ENCODE peak calls at places on chromosomes 4 and X, in ten cellular contexts. F, O, N, M, E, Z, G, W, H and V are unnamed samples.

GRCh38 chrX:151878574-151878973 is 34.1 kb upstream of the MAGEA4 start:
- DNase-seq in F (no peak), O (no peak), N (no peak), M (no peak), E (no peak), Z (no peak), G (no peak), W (no peak), H (no peak), V (no peak)

GRCh38 chr4:48970471-48970921 is 15.6 kb upstream of the CWH43 start:
- DNase-seq in F (no peak), O (no peak), N (peak; percentile 84), M (peak; percentile 37), E (no peak), Z (no peak), G (no peak), W (no peak), H (no peak), V (no peak)

GRCh38 chr4:186264660-186265059 is 1.3 kb upstream of the F11 start:
- DNase-seq in F (no peak), O (no peak), N (no peak), M (no peak), E (no peak), Z (no peak), G (no peak), W (no peak), H (no peak), V (no peak)

GRCh38 chr4:44671636-44672035 is 6.6 kb upstream of the GUF1 start:
- DNase-seq in F (no peak), O (no peak), N (no peak), M (no peak), E (no peak), Z (no peak), G (no peak), W (no peak), H (no peak), V (no peak)

GRCh38 chr4:60913026-60913425 is 287.1 kb upstream of the ADGRL3 start:
- DNase-seq in F (no peak), O (no peak), N (no peak), M (no peak), E (no peak), Z (no peak), G (no peak), W (no peak), H (no peak), V (no peak)

GRCh38 chrX:101619336-101619735 is 1.5 kb upstream of the ARMCX6 start:
- DNase-seq in F (no peak), O (no peak), N (peak; percentile 22), M (no peak), E (no peak), Z (no peak), G (no peak), W (no peak), H (peak; percentile 23), V (no peak)

GRCh38 chrX:362351-362750 is 24.4 kb downstream of the PPP2R3B start:
- DNase-seq in F (no peak), O (no peak), N (no peak), M (no peak), E (no peak), Z (no peak), G (no peak), W (no peak), H (no peak), V (no peak)

GRCh38 chrX:66042307-66043077 is 2.6 kb upstream of the VSIG4 start:
- DNase-seq in F (no peak), O (no peak), N (no peak), M (no peak), E (no peak), Z (no peak), G (no peak), W (no peak), H (no peak), V (no peak)

GRCh38 chr4:112099701-112100289 is 45.5 kb upstream of the FAM241A start:
- DNase-seq in F (no peak), O (no peak), N (peak; percentile 73), M (peak; percentile 61), E (no peak), Z (no peak), G (no peak), W (no peak), H (no peak), V (no peak)

GRCh38 chr4:143085224-143085623 is 99.5 kb upstream of the USP38 start:
- DNase-seq in F (no peak), O (no peak), N (peak; percentile 8), M (no peak), E (no peak), Z (no peak), G (no peak), W (no peak), H (no peak), V (no peak)

GRCh38 chrX:2485789-2486345 is 14.9 kb downstream of the DHRSX start:
- DNase-seq in F (no peak), O (no peak), N (no peak), M (no peak), E (no peak), Z (no peak), G (no peak), W (no peak), H (no peak), V (no peak)
- H3K4me3 ChIP-seq in F (no peak overlapping the region), O (no peak overlapping the region), N (no peak overlapping the region), M (no peak overlapping the region), E (no peak overlapping the region), Z (no peak overlapping the region), G (peak overlapping the region; percentile 37), W (no peak overlapping the region), H (no peak overlapping the region), V (no peak overlapping the region)

DNA sequence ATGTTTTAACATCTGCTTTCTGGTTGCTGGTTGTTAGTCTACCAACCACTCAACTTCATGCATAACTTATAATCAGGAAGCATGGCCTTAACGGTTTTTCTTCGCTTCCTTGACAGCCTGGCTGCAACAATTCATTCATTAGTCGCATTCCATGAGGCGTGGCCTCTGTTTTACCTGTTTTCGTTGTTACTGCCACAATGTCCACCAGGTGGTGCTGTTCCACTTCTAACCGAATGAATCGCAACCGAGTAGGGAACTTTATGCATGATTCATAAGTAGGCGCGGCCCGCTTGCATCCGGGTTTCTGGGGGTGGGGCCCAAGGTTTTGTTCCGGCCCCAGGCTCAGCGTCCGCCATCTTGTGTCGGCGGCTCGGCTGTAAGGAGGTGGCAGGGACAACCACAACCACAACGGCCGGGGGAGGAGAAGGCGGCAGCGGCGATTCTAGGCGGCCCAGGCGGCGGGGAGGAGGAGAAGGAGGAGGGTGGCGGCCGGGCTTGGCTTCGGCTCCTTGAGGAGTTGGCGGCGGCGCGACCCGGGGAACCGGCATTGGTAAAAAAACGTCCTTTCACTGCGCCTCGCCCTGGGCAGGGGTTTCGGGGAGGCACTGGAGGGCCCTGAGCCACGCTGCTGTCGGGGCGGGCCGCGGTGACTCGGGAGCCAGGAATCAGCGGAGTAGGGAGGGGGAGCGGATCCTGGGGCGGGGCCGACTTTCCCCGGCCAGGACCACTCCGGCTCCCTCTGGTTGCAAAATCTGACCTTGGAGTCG is at the start of gene UBA1:
- DNase-seq in F (peak; percentile 98), O (peak; percentile 98), N (peak; percentile 95), M (peak; percentile 87), E (peak; percentile 98), Z (peak; percentile 98), G (peak; percentile 97), W (peak; percentile 97), H (peak; percentile 97), V (peak; percentile 92)
- TF ChIP-seq POLR2A in F (peak; percentile 82), O (peak; percentile 75), N (peak; percentile 94), M (peak; percentile 62), E (no peak), Z (peak; percentile 89), G (peak; percentile 45), W (peak; percentile 62), H (no peak), V (peak; percentile 76)

GRCh38 chr4:32192363-32192762 is 1472.2 kb downstream of the PCDH7 start:
- DNase-seq in F (no peak), O (no peak), N (no peak), M (no peak), E (no peak), Z (no peak), G (no peak), W (no peak), H (no peak), V (no peak)

GRCh38 chr4:32192991-32193390 is 1472.8 kb downstream of the PCDH7 start:
- DNase-seq in F (no peak), O (no peak), N (no peak), M (no peak), E (no peak), Z (no peak), G (no peak), W (no peak), H (no peak), V (no peak)

GRCh38 chr4:32189130-32189529 is 1469.0 kb downstream of the PCDH7 start:
- DNase-seq in F (no peak), O (no peak), N (no peak), M (no peak), E (no peak), Z (no peak), G (no peak), W (no peak), H (no peak), V (no peak)

GRCh38 chr4:32184186-32184585 is 1464.0 kb downstream of the PCDH7 start:
- DNase-seq in F (no peak), O (no peak), N (no peak), M (no peak), E (no peak), Z (no peak), G (no peak), W (no peak), H (no peak), V (no peak)

GRCh38 chr4:32189788-32190187 is 1469.6 kb downstream of the PCDH7 start:
- DNase-seq in F (no peak), O (no peak), N (no peak), M (no peak), E (no peak), Z (no peak), G (no peak), W (no peak), H (no peak), V (no peak)
- H3K27ac ChIP-seq in F (no peak overlapping the region), O (no peak overlapping the region), N (no peak overlapping the region), M (no peak overlapping the region), E (no peak overlapping the region), Z (no peak overlapping the region), G (no peak overlapping the region), W (no peak overlapping the region), H (no peak overlapping the region), V (no peak overlapping the region)

GRCh38 chr4:982291-982690 is 4.6 kb upstream of the IDUA start:
- DNase-seq in F (no peak), O (no peak), N (no peak), M (no peak), E (no peak), Z (no peak), G (no peak), W (no peak), H (no peak), V (no peak)

GRCh38 chr4:986428-986948 is 356 bp upstream of the IDUA start:
- DNase-seq in F (no peak), O (no peak), N (no peak), M (no peak), E (no peak), Z (no peak), G (no peak), W (no peak), H (no peak), V (no peak)

GRCh38 chr4:982814-983213 is 4.0 kb upstream of the IDUA start:
- DNase-seq in F (no peak), O (no peak), N (no peak), M (no peak), E (no peak), Z (no peak), G (no peak), W (no peak), H (no peak), V (no peak)

GRCh38 chr4:985123-985830 is 1.6 kb upstream of the IDUA start:
- DNase-seq in F (peak; percentile 89), O (no peak), N (no peak), M (no peak), E (peak; percentile 88), Z (peak; percentile 83), G (no peak), W (peak; percentile 89), H (peak; percentile 84), V (peak; percentile 76)

GRCh38 chr4:984336-985054 is 2.3 kb upstream of the IDUA start:
- DNase-seq in F (no peak), O (no peak), N (no peak), M (no peak), E (no peak), Z (no peak), G (no peak), W (no peak), H (no peak), V (no peak)
- H3K4me3 ChIP-seq in F (peak overlapping the region; percentile 40), O (no peak overlapping the region), N (peak overlapping the region; percentile 12), M (peak overlapping the region; percentile 67), E (peak overlapping the region; percentile 29), Z (no peak overlapping the region), G (peak overlapping the region; percentile 11), W (peak overlapping the region; percentile 39), H (peak overlapping the region; percentile 36), V (no peak overlapping the region)